ENCODE peak calls at places on chromosomes 16 and 17, in four cellular contexts. One of them, this sample, is unnamed.

GRCh38 chr16:56776562-56776961 is 46.6 kb downstream of the NUP93 start:
- DNase-seq in H9: no peak
- DNase-seq in IMR-90: no peak
- DNase-seq in H1: no peak
- DNase-seq in this sample: no peak

GRCh38 chr17:75001915-75002843 is 10.3 kb upstream of the MRPL58 start:
- DNase-seq in H1: no peak
- DNase-seq in H9: no peak
- DNase-seq in IMR-90: no peak
- DNase-seq in this sample: no peak

GRCh38 chr17:77882040-77882439 is 76.5 kb upstream of the TNRC6C start:
- DNase-seq in IMR-90: no peak
- DNase-seq in H9: no peak
- DNase-seq in H1: no peak
- DNase-seq in this sample: no peak

GRCh38 chr16:57303021-57303909 is 18.8 kb upstream of the PLLP start:
- DNase-seq in H9: no peak
- DNase-seq in H1: no peak
- DNase-seq in IMR-90: no peak
- DNase-seq in this sample: no peak

GRCh38 chr17:10815318-10815717 is 11.4 kb upstream of the TMEM238L start:
- DNase-seq in H9: no peak
- DNase-seq in H1: no peak
- DNase-seq in IMR-90: no peak
- DNase-seq in this sample: no peak

GRCh38 chr17:77489898-77490265 is 349.1 kb downstream of the SEC14L1 start:
- DNase-seq in H9: no peak
- DNase-seq in IMR-90: no peak
- DNase-seq in H1: no peak
- DNase-seq in this sample: no peak

GRCh38 chr16:61936522-61936921 is 99.7 kb downstream of the CDH8 start:
- DNase-seq in IMR-90: no peak
- DNase-seq in H9: no peak
- DNase-seq in H1: no peak
- DNase-seq in this sample: peak

GRCh38 chr17:59754547-59754946 is 47.1 kb downstream of the VMP1 start:
- DNase-seq in H1: no peak
- DNase-seq in H9: no peak
- DNase-seq in IMR-90: peak
- DNase-seq in this sample: no peak

GRCh38 chr17:38848939-38849563 is 4.5 kb downstream of the RPL23 start:
- DNase-seq in H1: no peak
- DNase-seq in H9: no peak
- DNase-seq in IMR-90: no peak
- DNase-seq in this sample: no peak

GRCh38 chr16:66255647-66256046 is 110.8 kb upstream of the CDH5 start:
- DNase-seq in IMR-90: no peak
- DNase-seq in H1: no peak
- DNase-seq in H9: no peak
- DNase-seq in this sample: no peak

GRCh38 chr17:63550816-63551639 is 751 bp downstream of the DCAF7 start:
- DNase-seq in H1: no peak
- DNase-seq in H9: peak
- DNase-seq in IMR-90: peak
- DNase-seq in this sample: peak

GRCh38 chr16:83581082-83581481 is 226.7 kb upstream of the HSBP1 start:
- DNase-seq in H1: no peak
- DNase-seq in IMR-90: peak
- DNase-seq in H9: no peak
- DNase-seq in this sample: no peak

GRCh38 chr17:37698132-37698615 is 46.7 kb downstream of the HNF1B start:
- DNase-seq in H1: no peak
- DNase-seq in IMR-90: peak
- DNase-seq in H9: no peak
- DNase-seq in this sample: no peak

GRCh38 chr16:78962457-78962929 is 638.0 kb downstream of the MAF start:
- DNase-seq in H9: no peak
- DNase-seq in IMR-90: no peak
- DNase-seq in H1: no peak
- DNase-seq in this sample: no peak

GRCh38 chr16:66414891-66415290 is 12.2 kb upstream of the BEAN1 start:
- DNase-seq in H9: no peak
- DNase-seq in IMR-90: peak
- DNase-seq in H1: no peak
- DNase-seq in this sample: no peak

GRCh38 chr17:78944956-78945355 is 19.8 kb upstream of the TIMP2 start:
- DNase-seq in H9: no peak
- DNase-seq in IMR-90: no peak
- DNase-seq in H1: no peak
- DNase-seq in this sample: no peak

GRCh38 chr17:13538841-13539411 is 62.8 kb downstream of the HS3ST3A1 start:
- DNase-seq in IMR-90: no peak
- DNase-seq in H9: no peak
- DNase-seq in H1: no peak
- DNase-seq in this sample: no peak

GRCh38 chr17:78697846-78698343 is 84.2 kb downstream of the CYTH1 start:
- DNase-seq in H9: no peak
- DNase-seq in IMR-90: no peak
- DNase-seq in H1: no peak
- DNase-seq in this sample: no peak

GRCh38 chr17:78925662-78926555 is 722 bp upstream of the TIMP2 start:
- DNase-seq in IMR-90: peak
- DNase-seq in H1: no peak
- DNase-seq in H9: peak
- DNase-seq in this sample: no peak

GRCh38 chr17:1967092-1967662 is 58.0 kb downstream of the RTN4RL1 start:
- DNase-seq in H9: peak
- DNase-seq in IMR-90: no peak
- DNase-seq in H1: no peak
- DNase-seq in this sample: no peak

GRCh38 chr17:39599665-39600468 is 7.9 kb downstream of the NEUROD2 start:
- DNase-seq in H1: no peak
- DNase-seq in H9: no peak
- DNase-seq in IMR-90: no peak
- DNase-seq in this sample: no peak

GRCh38 chr17:79859676-79860615 is 20.7 kb upstream of the CBX4 start:
- DNase-seq in H9: no peak
- DNase-seq in H1: no peak
- DNase-seq in IMR-90: no peak
- DNase-seq in this sample: no peak

GRCh38 chr16:27230562-27230991 is 27.3 kb downstream of the KDM8 start:
- DNase-seq in IMR-90: no peak
- DNase-seq in H1: no peak
- DNase-seq in H9: no peak
- DNase-seq in this sample: no peak

GRCh38 chr16:85514295-85514600 is 98.9 kb upstream of the GSE1 start:
- DNase-seq in IMR-90: peak
- DNase-seq in H1: no peak
- DNase-seq in H9: no peak
- DNase-seq in this sample: no peak
- H3K4me2 ChIP-seq in IMR-90: no peak
- H3K4me2 ChIP-seq in H1: no peak
- H3K4me2 ChIP-seq in H9: no peak
- H3K4me2 ChIP-seq in this sample: no peak

DNA sequence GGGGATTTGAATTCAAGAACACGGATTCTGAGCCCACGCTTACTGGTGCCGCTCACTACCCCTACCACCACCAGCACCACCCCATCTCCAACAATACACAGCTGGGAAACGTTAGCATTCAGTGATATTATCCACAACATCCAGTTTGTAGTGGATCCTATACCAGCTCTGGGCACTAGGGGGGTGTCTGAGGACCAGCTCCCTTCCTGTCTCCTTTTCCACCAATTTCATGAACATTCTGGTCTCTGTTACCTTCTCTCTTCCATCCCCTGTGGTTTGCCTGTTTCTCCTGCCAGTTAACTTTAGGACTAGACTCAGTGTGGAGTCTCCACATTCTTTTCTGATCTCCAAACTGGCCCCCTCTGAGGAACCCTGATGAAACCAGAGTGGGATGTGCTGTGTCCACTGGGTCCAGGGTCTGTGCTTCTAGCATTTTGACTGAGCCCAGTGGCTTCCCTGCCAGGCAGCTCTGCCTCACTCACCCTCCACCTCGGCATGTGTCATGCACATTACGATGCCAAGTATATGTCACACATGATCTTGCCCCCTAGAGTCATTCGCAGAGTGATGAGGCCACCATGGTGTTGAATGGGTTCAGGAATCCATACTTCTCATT is 187.0 kb upstream of the CDH13 start:
- DNase-seq in H1: no peak
- DNase-seq in IMR-90: peak
- DNase-seq in H9: peak
- DNase-seq in this sample: no peak
- H3K4ac ChIP-seq in H1: no peak
- H3K4ac ChIP-seq in IMR-90: no peak
- H3K4ac ChIP-seq in H9: no peak
- H3K4ac ChIP-seq in this sample: no peak

DNA sequence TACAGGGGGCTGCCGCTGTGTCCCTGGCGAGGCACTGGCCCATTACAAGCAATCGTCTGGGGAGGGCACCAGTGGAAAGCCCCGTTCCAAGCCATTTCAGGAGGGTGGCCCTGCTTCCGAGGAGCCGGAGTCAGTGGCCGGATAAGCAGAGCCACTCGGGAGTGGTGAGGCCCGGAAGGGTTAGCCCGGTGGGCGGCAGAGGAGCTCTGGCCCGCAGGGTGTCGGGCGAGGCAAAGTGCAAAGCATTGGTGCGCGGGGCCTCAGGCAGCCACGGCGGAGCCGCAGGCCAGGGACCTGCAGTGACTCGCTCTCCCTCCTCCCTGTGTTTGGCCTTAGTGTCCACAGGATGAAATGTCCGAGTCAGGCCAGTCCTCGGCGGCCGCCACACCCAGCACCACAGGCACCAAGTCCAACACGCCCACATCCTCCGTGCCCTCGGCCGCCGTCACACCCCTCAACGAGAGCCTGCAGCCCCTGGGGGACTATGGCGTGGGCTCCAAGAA is 24.6 kb downstream of the NME3 start:
- DNase-seq in H1: no peak
- DNase-seq in IMR-90: no peak
- DNase-seq in H9: no peak
- DNase-seq in this sample: no peak
- H3K14ac ChIP-seq in H1: no peak
- H3K14ac ChIP-seq in IMR-90: no peak
- H3K14ac ChIP-seq in H9: no peak
- H3K14ac ChIP-seq in this sample: no peak

GRCh38 chr17:81285894-81286293 is 9.2 kb downstream of the SLC38A10 start:
- DNase-seq in H1: no peak
- DNase-seq in IMR-90: no peak
- DNase-seq in H9: no peak
- DNase-seq in this sample: no peak
- H3K4me2 ChIP-seq in H1: no peak
- H3K4me2 ChIP-seq in IMR-90: no peak
- H3K4me2 ChIP-seq in H9: no peak
- H3K4me2 ChIP-seq in this sample: no peak

DNA sequence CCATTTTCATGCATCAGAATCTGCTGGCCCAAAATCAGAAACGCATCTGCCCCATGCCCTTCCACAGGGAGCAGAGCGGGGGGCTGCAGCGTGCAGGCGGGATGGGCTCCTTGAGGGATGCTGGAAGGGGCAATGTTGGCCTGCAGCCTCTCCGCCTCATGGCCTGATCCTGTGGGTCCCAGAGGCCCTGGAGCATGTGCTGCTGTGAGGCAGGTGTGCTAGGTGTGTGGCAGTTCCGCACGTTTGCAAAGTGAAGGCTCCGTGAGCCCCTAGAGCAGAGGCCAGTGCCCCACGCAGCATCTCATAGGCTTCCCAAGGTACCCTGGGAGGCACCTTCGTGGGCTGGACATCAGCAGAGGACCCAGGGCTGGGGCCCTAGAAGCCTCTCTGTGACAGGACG is 36.4 kb upstream of the CDH15 start:
- DNase-seq in H9: no peak
- DNase-seq in IMR-90: no peak
- DNase-seq in H1: no peak
- DNase-seq in this sample: no peak
- H3K4ac ChIP-seq in H9: no peak
- H3K4ac ChIP-seq in IMR-90: no peak
- H3K4ac ChIP-seq in H1: no peak
- H3K4ac ChIP-seq in this sample: no peak

GRCh38 chr16:3519581-3519980 is 18.8 kb downstream of the CLUAP1 start:
- DNase-seq in H1: no peak
- DNase-seq in IMR-90: no peak
- DNase-seq in H9: no peak
- DNase-seq in this sample: no peak
- H3K14ac ChIP-seq in H1: no peak
- H3K14ac ChIP-seq in IMR-90: no peak
- H3K14ac ChIP-seq in H9: no peak
- H3K14ac ChIP-seq in this sample: no peak

GRCh38 chr17:4808378-4808767 is 1.4 kb downstream of the PLD2 start:
- DNase-seq in IMR-90: no peak
- DNase-seq in H1: no peak
- DNase-seq in H9: no peak
- DNase-seq in this sample: no peak
- H3K4me2 ChIP-seq in IMR-90: no peak
- H3K4me2 ChIP-seq in H1: peak
- H3K4me2 ChIP-seq in H9: no peak
- H3K4me2 ChIP-seq in this sample: no peak

GRCh38 chr16:14013571-14014283 is 57.4 kb upstream of the MRTFB start:
- DNase-seq in IMR-90: peak
- DNase-seq in H9: no peak
- DNase-seq in H1: no peak
- DNase-seq in this sample: no peak

GRCh38 chr16:14011846-14012245 is 59.3 kb upstream of the MRTFB start:
- DNase-seq in IMR-90: no peak
- DNase-seq in H1: no peak
- DNase-seq in H9: no peak
- DNase-seq in this sample: no peak

GRCh38 chr16:14014284-14014625 is 56.9 kb upstream of the MRTFB start:
- DNase-seq in IMR-90: no peak
- DNase-seq in H1: no peak
- DNase-seq in H9: no peak
- DNase-seq in this sample: no peak

GRCh38 chr16:14013145-14013570 is 58.0 kb upstream of the MRTFB start:
- DNase-seq in H9: no peak
- DNase-seq in IMR-90: no peak
- DNase-seq in H1: no peak
- DNase-seq in this sample: no peak

DNA sequence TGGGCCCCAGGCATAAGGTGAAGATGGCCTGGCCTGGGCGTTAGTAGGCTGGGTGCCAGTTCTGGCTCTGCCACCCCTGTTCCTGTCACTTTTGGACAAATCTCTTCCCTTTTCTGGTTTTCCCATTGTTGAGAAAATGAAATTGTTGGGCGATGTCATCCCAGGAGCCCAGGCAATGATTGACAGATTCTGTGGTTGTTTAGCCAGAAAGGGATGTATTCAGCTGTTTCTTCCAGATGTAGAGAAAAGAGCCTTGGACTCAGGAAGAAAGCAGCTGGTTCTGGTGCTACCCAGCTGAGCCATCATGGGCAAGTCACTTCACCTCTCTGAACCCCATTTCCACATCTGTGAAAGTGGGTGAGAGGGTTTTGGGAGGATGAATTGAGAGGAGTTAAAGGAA is 60.1 kb upstream of the MRTFB start:
- DNase-seq in H1: no peak
- DNase-seq in H9: no peak
- DNase-seq in IMR-90: no peak
- DNase-seq in this sample: no peak
- H3K4ac ChIP-seq in H1: no peak
- H3K4ac ChIP-seq in H9: no peak
- H3K4ac ChIP-seq in IMR-90: no peak
- H3K4ac ChIP-seq in this sample: no peak